ENCODE peak calls at places on chromosomes 3 and 15, in nine cellular contexts. R, V, Y, C, M, P, W, F and N are unnamed samples.

GRCh38 chr15:57619746-57620145 is 28.0 kb downstream of the MYZAP start:
- DNase-seq in R (no peak), V (no peak), Y (no peak), C (no peak), M (peak), P (no peak), W (no peak), F (no peak), N (no peak)

GRCh38 chr3:12737853-12738252 is 21.2 kb downstream of the TMEM40 start:
- DNase-seq in R (no peak), V (no peak), Y (no peak), C (no peak), M (no peak), P (no peak), W (no peak), F (no peak), N (no peak)

GRCh38 chr3:73493543-73494314 is 131.0 kb downstream of the PDZRN3 start:
- DNase-seq in R (no peak), V (no peak), Y (no peak), C (no peak), M (no peak), P (no peak), W (no peak), F (no peak), N (no peak)

GRCh38 chr3:190865828-190866227 is 3.3 kb upstream of the GMNC start:
- DNase-seq in R (no peak), V (no peak), Y (no peak), C (no peak), M (peak), P (no peak), W (no peak), F (no peak), N (no peak)

GRCh38 chr3:196166741-196167140 is 44.5 kb downstream of the ZDHHC19 start:
- DNase-seq in R (no peak), V (no peak), Y (no peak), C (no peak), M (no peak), P (no peak), W (no peak), F (no peak), N (no peak)

GRCh38 chr15:57213783-57214366 is 162.4 kb upstream of the CGNL1 start:
- DNase-seq in R (no peak), V (no peak), Y (no peak), C (no peak), M (peak), P (no peak), W (no peak), F (no peak), N (no peak)

GRCh38 chr15:79883579-79884203 is 13.1 kb downstream of the MTHFS start:
- DNase-seq in R (no peak), V (no peak), Y (no peak), C (no peak), M (no peak), P (no peak), W (no peak), F (no peak), N (no peak)

GRCh38 chr3:31364711-31365110 is 168.0 kb upstream of the STT3B start:
- DNase-seq in R (no peak), V (no peak), Y (no peak), C (no peak), M (no peak), P (no peak), W (no peak), F (no peak), N (no peak)

GRCh38 chr3:30659270-30660127 is 53.1 kb downstream of the TGFBR2 start:
- DNase-seq in R (no peak), V (no peak), Y (no peak), C (no peak), M (peak), P (no peak), W (no peak), F (no peak), N (no peak)

GRCh38 chr3:135141092-135141491 is 346.0 kb downstream of the EPHB1 start:
- DNase-seq in R (no peak), V (no peak), Y (no peak), C (no peak), M (no peak), P (no peak), W (no peak), F (no peak), N (no peak)

GRCh38 chr15:66588537-66588936 is 22.7 kb upstream of the LCTL start:
- DNase-seq in R (no peak), V (no peak), Y (no peak), C (no peak), M (no peak), P (peak), W (no peak), F (no peak), N (no peak)

GRCh38 chr15:39083213-39083612 is 497.7 kb upstream of the THBS1 start:
- DNase-seq in R (no peak), V (no peak), Y (no peak), C (no peak), M (no peak), P (no peak), W (no peak), F (no peak), N (no peak)

GRCh38 chr15:77604973-77605372 is 27.7 kb downstream of the LINGO1 start:
- DNase-seq in R (no peak), V (no peak), Y (no peak), C (no peak), M (no peak), P (no peak), W (no peak), F (no peak), N (no peak)

GRCh38 chr15:89690276-89691218 is at the start of the genes PEX11A and WDR93:
- DNase-seq in R (peak), V (peak), Y (peak), C (peak), M (peak), P (no peak), W (peak), F (peak), N (peak)
- TF ChIP-seq POLR2A in R (no peak), V (peak), Y (peak), C (peak), M (peak), P (no peak), W (no peak), F (no peak), N (no peak)

GRCh38 chr3:28243424-28244106 is 2.1 kb downstream of the CMC1 start:
- DNase-seq in R (no peak), V (no peak), Y (no peak), C (no peak), M (no peak), P (no peak), W (no peak), F (no peak), N (no peak)

GRCh38 chr3:28242519-28242918 is 1.1 kb downstream of the CMC1 start:
- DNase-seq in R (no peak), V (no peak), Y (no peak), C (no peak), M (no peak), P (no peak), W (no peak), F (no peak), N (no peak)

GRCh38 chr3:28240440-28240839 is 979 bp upstream of the CMC1 start:
- DNase-seq in R (no peak), V (peak), Y (no peak), C (no peak), M (no peak), P (no peak), W (no peak), F (no peak), N (no peak)

GRCh38 chr3:28239108-28239507 is 2.3 kb upstream of the CMC1 start:
- DNase-seq in R (no peak), V (no peak), Y (no peak), C (no peak), M (no peak), P (no peak), W (no peak), F (no peak), N (no peak)

GRCh38 chr3:28241221-28242160 is at the start of gene CMC1:
- DNase-seq in R (peak), V (peak), Y (peak), C (peak), M (peak), P (peak), W (peak), F (peak), N (peak)
- TF ChIP-seq POLR2A in R (peak), V (peak), Y (peak), C (peak), M (peak), P (peak), W (no peak), F (peak), N (peak)

GRCh38 chr15:75451202-75451673 is 252 bp downstream of the SIN3A start:
- DNase-seq in R (no peak), V (no peak), Y (no peak), C (no peak), M (no peak), P (no peak), W (no peak), F (no peak), N (no peak)

GRCh38 chr15:75453703-75454470 is 2.4 kb upstream of the SIN3A start:
- DNase-seq in R (peak), V (peak), Y (peak), C (peak), M (peak), P (peak), W (peak), F (peak), N (peak)

GRCh38 chr15:75452968-75453702 is 1.6 kb upstream of the SIN3A start:
- DNase-seq in R (no peak), V (peak), Y (peak), C (peak), M (peak), P (no peak), W (peak), F (no peak), N (no peak)

GRCh38 chr15:75451674-75452363 is at the start of gene SIN3A:
- DNase-seq in R (peak), V (peak), Y (peak), C (peak), M (peak), P (peak), W (peak), F (peak), N (peak)

GRCh38 chr15:75452364-75452967 is 976 bp upstream of the SIN3A start:
- DNase-seq in R (peak), V (peak), Y (peak), C (peak), M (peak), P (peak), W (peak), F (no peak), N (peak)
- TF ChIP-seq POLR2A in R (peak), V (no peak), Y (no peak), C (peak), M (no peak), P (peak), W (no peak), F (peak), N (no peak)

GRCh38 chr3:52237006-52237658 is 1.8 kb downstream of the TWF2 start:
- DNase-seq in R (no peak), V (no peak), Y (no peak), C (peak), M (no peak), P (no peak), W (no peak), F (no peak), N (no peak)
- TF ChIP-seq POLR2A in R (no peak), V (no peak), Y (no peak), C (no peak), M (no peak), P (no peak), W (no peak), F (no peak), N (no peak)